ENCODE peak calls at places on chromosomes 13 and 19, in five cellular contexts. One of them, this sample, is unnamed.

GRCh38 chr13:112376050-112376681 is at the start of gene SPACA7:
- DNase-seq in neural progenitor cell: no peak
- DNase-seq in choroid plexus epithelial cell: no peak
- DNase-seq in IMR-90: no peak
- DNase-seq in fibroblast of mammary gland: no peak
- DNase-seq in this sample: no peak

GRCh38 chr13:99580500-99581268 is 79.4 kb downstream of the TM9SF2 start:
- DNase-seq in choroid plexus epithelial cell: no peak
- DNase-seq in neural progenitor cell: no peak
- DNase-seq in fibroblast of mammary gland: no peak
- DNase-seq in IMR-90: no peak
- DNase-seq in this sample: no peak

GRCh38 chr13:93002071-93002470 is 224.5 kb upstream of the GPC6 start:
- DNase-seq in neural progenitor cell: no peak
- DNase-seq in choroid plexus epithelial cell: no peak
- DNase-seq in fibroblast of mammary gland: peak
- DNase-seq in IMR-90: no peak
- DNase-seq in this sample: no peak

GRCh38 chr19:40392894-40393517 is 3.0 kb upstream of the HIPK4 start:
- DNase-seq in neural progenitor cell: no peak
- DNase-seq in IMR-90: no peak
- DNase-seq in fibroblast of mammary gland: no peak
- DNase-seq in choroid plexus epithelial cell: peak
- DNase-seq in this sample: peak

GRCh38 chr19:30227661-30228112 is 144.5 kb upstream of the ZNF536 start:
- DNase-seq in choroid plexus epithelial cell: peak
- DNase-seq in fibroblast of mammary gland: peak
- DNase-seq in neural progenitor cell: peak
- DNase-seq in IMR-90: peak
- DNase-seq in this sample: peak

GRCh38 chr19:29623726-29624488 is 17.8 kb downstream of the POP4 start:
- DNase-seq in neural progenitor cell: no peak
- DNase-seq in choroid plexus epithelial cell: no peak
- DNase-seq in fibroblast of mammary gland: no peak
- DNase-seq in IMR-90: no peak
- DNase-seq in this sample: no peak

GRCh38 chr19:9430444-9430843 is 4.9 kb downstream of the ZNF266 start:
- DNase-seq in neural progenitor cell: no peak
- DNase-seq in IMR-90: no peak
- DNase-seq in fibroblast of mammary gland: no peak
- DNase-seq in choroid plexus epithelial cell: no peak
- DNase-seq in this sample: no peak

GRCh38 chr13:73215807-73216206 is 157.0 kb downstream of the KLF5 start:
- DNase-seq in fibroblast of mammary gland: peak
- DNase-seq in neural progenitor cell: no peak
- DNase-seq in IMR-90: peak
- DNase-seq in choroid plexus epithelial cell: peak
- DNase-seq in this sample: no peak

GRCh38 chr19:58529405-58529804 is 9.8 kb upstream of the ZBTB45 start:
- DNase-seq in neural progenitor cell: no peak
- DNase-seq in fibroblast of mammary gland: no peak
- DNase-seq in choroid plexus epithelial cell: no peak
- DNase-seq in IMR-90: no peak
- DNase-seq in this sample: no peak

GRCh38 chr13:57123660-57124059 is 17.1 kb upstream of the PRR20A start:
- DNase-seq in fibroblast of mammary gland: no peak
- DNase-seq in IMR-90: no peak
- DNase-seq in neural progenitor cell: no peak
- DNase-seq in choroid plexus epithelial cell: peak
- DNase-seq in this sample: no peak

GRCh38 chr13:100518394-100519062 is 70.1 kb downstream of the GGACT start:
- DNase-seq in fibroblast of mammary gland: no peak
- DNase-seq in choroid plexus epithelial cell: no peak
- DNase-seq in neural progenitor cell: no peak
- DNase-seq in IMR-90: no peak
- DNase-seq in this sample: no peak

GRCh38 chr13:30734434-30734833 is 909 bp upstream of the ALOX5AP start:
- DNase-seq in neural progenitor cell: no peak
- DNase-seq in fibroblast of mammary gland: peak
- DNase-seq in IMR-90: peak
- DNase-seq in choroid plexus epithelial cell: peak
- DNase-seq in this sample: peak

GRCh38 chr13:66021846-66022245 is 1208.3 kb downstream of the PCDH9 start:
- DNase-seq in IMR-90: no peak
- DNase-seq in neural progenitor cell: no peak
- DNase-seq in fibroblast of mammary gland: peak
- DNase-seq in choroid plexus epithelial cell: no peak
- DNase-seq in this sample: no peak

GRCh38 chr19:1355258-1355973 is 28.3 kb upstream of the NDUFS7 start:
- DNase-seq in fibroblast of mammary gland: peak
- DNase-seq in neural progenitor cell: peak
- DNase-seq in choroid plexus epithelial cell: peak
- DNase-seq in IMR-90: no peak
- DNase-seq in this sample: no peak

GRCh38 chr13:111372651-111373425 is 52.4 kb downstream of the TEX29 start:
- DNase-seq in neural progenitor cell: no peak
- DNase-seq in IMR-90: no peak
- DNase-seq in fibroblast of mammary gland: no peak
- DNase-seq in choroid plexus epithelial cell: no peak
- DNase-seq in this sample: no peak

GRCh38 chr19:4477034-4477801 is 5.1 kb downstream of the HDGFL2 start:
- DNase-seq in IMR-90: no peak
- DNase-seq in fibroblast of mammary gland: no peak
- DNase-seq in choroid plexus epithelial cell: no peak
- DNase-seq in neural progenitor cell: no peak
- DNase-seq in this sample: peak

GRCh38 chr19:42202290-42202867 is 15.1 kb downstream of the DEDD2 start:
- DNase-seq in neural progenitor cell: no peak
- DNase-seq in fibroblast of mammary gland: no peak
- DNase-seq in IMR-90: no peak
- DNase-seq in choroid plexus epithelial cell: no peak
- DNase-seq in this sample: no peak
- H3K4me3 ChIP-seq in neural progenitor cell: no peak
- H3K4me3 ChIP-seq in fibroblast of mammary gland: no peak
- H3K4me3 ChIP-seq in IMR-90: no peak
- H3K4me3 ChIP-seq in choroid plexus epithelial cell: no peak
- H3K4me3 ChIP-seq in this sample: no peak

GRCh38 chr19:50459638-50460037 is 16.7 kb upstream of the EMC10 start:
- DNase-seq in neural progenitor cell: no peak
- DNase-seq in choroid plexus epithelial cell: no peak
- DNase-seq in IMR-90: no peak
- DNase-seq in fibroblast of mammary gland: no peak
- DNase-seq in this sample: no peak
- TF ChIP-seq CTCF in neural progenitor cell: no peak
- TF ChIP-seq CTCF in choroid plexus epithelial cell: no peak
- TF ChIP-seq CTCF in IMR-90: no peak
- TF ChIP-seq CTCF in fibroblast of mammary gland: no peak
- TF ChIP-seq CTCF in this sample: no peak

GRCh38 chr19:38320969-38321339 is 1.3 kb downstream of the KCNK6 start:
- DNase-seq in neural progenitor cell: no peak
- DNase-seq in choroid plexus epithelial cell: no peak
- DNase-seq in IMR-90: no peak
- DNase-seq in fibroblast of mammary gland: no peak
- DNase-seq in this sample: no peak
- H3K4me3 ChIP-seq in neural progenitor cell: no peak
- H3K4me3 ChIP-seq in choroid plexus epithelial cell: no peak
- H3K4me3 ChIP-seq in IMR-90: no peak
- H3K4me3 ChIP-seq in fibroblast of mammary gland: peak
- H3K4me3 ChIP-seq in this sample: peak

GRCh38 chr19:17441241-17442135 is 7.0 kb downstream of the TMEM221 start:
- DNase-seq in fibroblast of mammary gland: peak
- DNase-seq in IMR-90: no peak
- DNase-seq in neural progenitor cell: peak
- DNase-seq in choroid plexus epithelial cell: peak
- DNase-seq in this sample: peak
- TF ChIP-seq CTCF in fibroblast of mammary gland: peak
- TF ChIP-seq CTCF in IMR-90: peak
- TF ChIP-seq CTCF in neural progenitor cell: peak
- TF ChIP-seq CTCF in choroid plexus epithelial cell: peak
- TF ChIP-seq CTCF in this sample: peak

DNA sequence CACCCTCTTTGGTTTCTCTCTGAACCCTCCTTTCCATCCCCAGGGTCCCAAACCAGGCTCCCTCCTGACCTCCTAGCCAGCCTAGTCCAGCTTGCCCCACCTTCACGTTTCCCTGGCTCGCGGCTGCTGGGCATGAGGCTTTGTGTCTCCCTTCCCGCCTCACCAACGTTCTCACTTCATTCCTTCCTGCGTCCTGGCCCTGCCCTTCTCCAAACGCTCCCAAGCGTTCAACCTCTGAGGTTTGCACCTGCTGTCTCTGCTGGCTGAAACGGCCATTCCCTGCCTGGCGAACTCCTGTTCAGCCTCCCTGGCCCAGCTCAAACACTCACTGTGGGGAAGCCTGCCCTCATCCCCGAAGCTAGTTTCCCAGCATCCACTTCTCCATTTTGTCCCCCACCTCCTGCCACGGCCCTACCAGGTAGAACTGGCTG is 12.4 kb downstream of the EPS8L1 start:
- DNase-seq in choroid plexus epithelial cell: no peak
- DNase-seq in IMR-90: no peak
- DNase-seq in fibroblast of mammary gland: no peak
- DNase-seq in neural progenitor cell: no peak
- DNase-seq in this sample: no peak
- H3K4me3 ChIP-seq in choroid plexus epithelial cell: no peak
- H3K4me3 ChIP-seq in IMR-90: no peak
- H3K4me3 ChIP-seq in fibroblast of mammary gland: no peak
- H3K4me3 ChIP-seq in neural progenitor cell: peak
- H3K4me3 ChIP-seq in this sample: no peak